ENCODE peak calls at places on chromosomes 4 and X, in seven cellular contexts. Y is astrocyte; S is AG04450; O is upper lobe of right lung; I is naive thymus-derived CD4-positive, alpha-beta T cell; L is fibroblast of mammary gland; Z is K562. U is an unnamed sample.

GRCh38 chr4:25532579-25532978 is 123.1 kb upstream of the SLC34A2 start:
- DNase-seq in Y (no peak), S (no peak), O (no peak), I (no peak), L (peak), Z (no peak), U (no peak)

GRCh38 chrX:30627818-30628652 is 25.2 kb upstream of the GK start:
- DNase-seq in Y (no peak), S (no peak), O (no peak), I (no peak), L (peak), Z (no peak), U (no peak)

GRCh38 chr4:114318309-114318708 is 280.3 kb upstream of the UGT8 start:
- DNase-seq in Y (peak), S (peak), O (no peak), I (no peak), L (no peak), Z (no peak), U (no peak)

GRCh38 chrX:17584248-17584681 is 153.0 kb upstream of the SCML1 start:
- DNase-seq in Y (peak), S (no peak), O (no peak), I (no peak), L (peak), Z (no peak), U (no peak)

GRCh38 chr4:16967722-16968121 is 69.3 kb upstream of the LDB2 start:
- DNase-seq in Y (peak), S (no peak), O (no peak), I (no peak), L (no peak), Z (no peak), U (no peak)

GRCh38 chr4:128310266-128310697 is 22.7 kb upstream of the PGRMC2 start:
- DNase-seq in Y (no peak), S (no peak), O (no peak), I (no peak), L (peak), Z (no peak), U (no peak)

GRCh38 chr4:51843309-51844156 is 580 bp downstream of the DCUN1D4 start:
- DNase-seq in Y (peak), S (no peak), O (peak), I (no peak), L (peak), Z (peak), U (peak)

GRCh38 chr4:182828678-182829025 is 88.5 kb downstream of the DCTD start:
- DNase-seq in Y (no peak), S (no peak), O (no peak), I (no peak), L (no peak), Z (no peak), U (no peak)

GRCh38 chr4:137213372-137214173 is 318.7 kb downstream of the PCDH18 start:
- DNase-seq in Y (peak), S (peak), O (no peak), I (no peak), L (peak), Z (no peak), U (no peak)

GRCh38 chrX:107713205-107714195 is 62.1 kb downstream of the TSC22D3 start:
- DNase-seq in Y (no peak), S (no peak), O (no peak), I (peak), L (peak), Z (no peak), U (peak)

GRCh38 chrX:119228506-119229290 is 7.4 kb upstream of the PGRMC1 start:
- DNase-seq in Y (peak), S (peak), O (no peak), I (no peak), L (peak), Z (no peak), U (no peak)

GRCh38 chrX:2401590-2402360 is 99.0 kb downstream of the DHRSX start:
- DNase-seq in Y (peak), S (no peak), O (no peak), I (no peak), L (no peak), Z (no peak), U (no peak)

GRCh38 chr4:95981591-95981990 is 141.7 kb downstream of the PDHA2 start:
- DNase-seq in Y (no peak), S (no peak), O (no peak), I (no peak), L (no peak), Z (no peak), U (no peak)

GRCh38 chr4:145507636-145508035 is 26.0 kb downstream of the SMAD1 start:
- DNase-seq in Y (peak), S (no peak), O (no peak), I (no peak), L (peak), Z (no peak), U (no peak)

GRCh38 chr4:83910693-83911092 is 374.8 kb downstream of the GPAT3 start:
- DNase-seq in Y (no peak), S (no peak), O (no peak), I (no peak), L (no peak), Z (no peak), U (no peak)

GRCh38 chrX:81120936-81121351 is 80.8 kb downstream of the HMGN5 start:
- DNase-seq in Y (peak), S (no peak), O (no peak), I (peak), L (peak), Z (peak), U (peak)

GRCh38 chrX:17632942-17633341 is 104.4 kb upstream of the SCML1 start:
- DNase-seq in Y (no peak), S (no peak), O (no peak), I (no peak), L (peak), Z (no peak), U (no peak)

GRCh38 chr4:169068423-169068822 is 58.4 kb upstream of the CBR4 start:
- DNase-seq in Y (no peak), S (no peak), O (no peak), I (no peak), L (no peak), Z (no peak), U (no peak)

GRCh38 chrX:10062980-10063379 is 93.8 kb upstream of the CLCN4 start:
- DNase-seq in Y (no peak), S (no peak), O (no peak), I (no peak), L (no peak), Z (no peak), U (no peak)

GRCh38 chrX:110985470-110985869 is 110.5 kb upstream of the PAK3 start:
- DNase-seq in Y (no peak), S (no peak), O (no peak), I (no peak), L (no peak), Z (no peak), U (no peak)

GRCh38 chrX:15737957-15738685 is at the start of gene CA5B:
- DNase-seq in Y (peak), S (no peak), O (peak), I (peak), L (peak), Z (peak), U (peak)

GRCh38 chrX:137432609-137433008 is 133.3 kb upstream of the ZIC3 start:
- DNase-seq in Y (no peak), S (no peak), O (no peak), I (no peak), L (no peak), Z (peak), U (peak)

GRCh38 chrX:69067841-69068240 is 97.4 kb downstream of the PJA1 start:
- DNase-seq in Y (no peak), S (no peak), O (no peak), I (no peak), L (no peak), Z (no peak), U (no peak)

GRCh38 chrX:38898261-38898660 is 97.0 kb downstream of the MID1IP1 start:
- DNase-seq in Y (no peak), S (no peak), O (no peak), I (no peak), L (no peak), Z (no peak), U (no peak)

GRCh38 chr4:100494166-100494565 is 23.7 kb downstream of the EMCN start:
- DNase-seq in Y (peak), S (no peak), O (no peak), I (no peak), L (peak), Z (no peak), U (no peak)

GRCh38 chrX:155071694-155072215 is 447 bp downstream of the BRCC3 start:
- DNase-seq in Y (no peak), S (no peak), O (no peak), I (peak), L (peak), Z (no peak), U (peak)

GRCh38 chrX:8636442-8636841 is 95.5 kb downstream of the ANOS1 start:
- DNase-seq in Y (no peak), S (no peak), O (no peak), I (no peak), L (no peak), Z (no peak), U (no peak)

GRCh38 chr4:144399927-144400326 is 246.0 kb upstream of the HHIP start:
- DNase-seq in Y (peak), S (peak), O (no peak), I (no peak), L (peak), Z (no peak), U (no peak)

GRCh38 chrX:150200820-150201287 is 162.3 kb upstream of the MAMLD1 start:
- DNase-seq in Y (peak), S (peak), O (no peak), I (no peak), L (peak), Z (peak), U (peak)

GRCh38 chr4:76883147-76883546 is 14.8 kb downstream of the SOWAHB start:
- DNase-seq in Y (peak), S (no peak), O (no peak), I (no peak), L (no peak), Z (no peak), U (no peak)

GRCh38 chr4:108635070-108635655 is 14.8 kb downstream of the RPL34 start:
- DNase-seq in Y (no peak), S (no peak), O (no peak), I (no peak), L (peak), Z (no peak), U (no peak)

GRCh38 chrX:109294097-109294815 is 187.6 kb downstream of the GUCY2F start:
- DNase-seq in Y (peak), S (no peak), O (no peak), I (no peak), L (peak), Z (no peak), U (no peak)

GRCh38 chr4:132955146-132955545 is 193.9 kb upstream of the PCDH10 start:
- DNase-seq in Y (no peak), S (no peak), O (no peak), I (no peak), L (no peak), Z (no peak), U (no peak)

GRCh38 chr4:39486221-39486804 is 27.5 kb downstream of the LIAS start:
- DNase-seq in Y (no peak), S (no peak), O (no peak), I (no peak), L (no peak), Z (no peak), U (no peak)

GRCh38 chrX:111086521-111087127 is 9.4 kb upstream of the PAK3 start:
- DNase-seq in Y (no peak), S (no peak), O (no peak), I (no peak), L (no peak), Z (no peak), U (no peak)

GRCh38 chr4:143359794-143360193 is 23.1 kb downstream of the GAB1 start:
- DNase-seq in Y (no peak), S (no peak), O (no peak), I (no peak), L (no peak), Z (no peak), U (no peak)

GRCh38 chr4:75169020-75169814 is 236.3 kb downstream of the PARM1 start:
- DNase-seq in Y (no peak), S (no peak), O (no peak), I (no peak), L (no peak), Z (no peak), U (no peak)

GRCh38 chr4:15882675-15883086 is 55.9 kb downstream of the FGFBP1 start:
- DNase-seq in Y (peak), S (peak), O (no peak), I (peak), L (peak), Z (peak), U (peak)

GRCh38 chr4:107801766-107802211 is 22.9 kb upstream of the SGMS2 start:
- DNase-seq in Y (peak), S (no peak), O (no peak), I (no peak), L (peak), Z (no peak), U (no peak)

GRCh38 chr4:162830899-162831298 is 335.8 kb downstream of the NAF1 start:
- DNase-seq in Y (no peak), S (no peak), O (no peak), I (no peak), L (no peak), Z (no peak), U (no peak)

DNA sequence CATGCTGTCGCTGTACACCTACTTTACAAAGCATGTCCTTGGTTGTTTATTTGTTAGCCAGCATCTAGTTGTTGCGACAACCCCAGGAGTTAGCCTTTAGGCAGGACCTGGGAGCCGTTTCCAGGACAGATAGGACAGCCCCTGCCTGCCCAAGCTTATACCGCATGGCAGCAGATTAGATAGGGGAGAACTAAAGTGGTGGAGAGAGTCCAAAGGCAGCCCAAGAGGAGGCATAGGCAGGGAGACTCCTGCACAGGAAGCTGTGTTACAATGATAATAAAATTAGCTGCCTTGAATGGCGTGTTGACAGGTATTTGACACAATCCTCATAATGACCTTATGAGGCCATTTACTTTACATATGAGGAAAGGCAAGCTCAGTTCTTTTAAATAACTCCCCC is 13.0 kb downstream of the NSDHL start:
- DNase-seq in Y (no peak), S (no peak), O (no peak), I (no peak), L (no peak), Z (peak), U (no peak)
- H3K4me3 ChIP-seq in Y (no peak), S (no peak), O (no peak), I (no peak), L (no peak), Z (no peak), U (no peak)

DNA sequence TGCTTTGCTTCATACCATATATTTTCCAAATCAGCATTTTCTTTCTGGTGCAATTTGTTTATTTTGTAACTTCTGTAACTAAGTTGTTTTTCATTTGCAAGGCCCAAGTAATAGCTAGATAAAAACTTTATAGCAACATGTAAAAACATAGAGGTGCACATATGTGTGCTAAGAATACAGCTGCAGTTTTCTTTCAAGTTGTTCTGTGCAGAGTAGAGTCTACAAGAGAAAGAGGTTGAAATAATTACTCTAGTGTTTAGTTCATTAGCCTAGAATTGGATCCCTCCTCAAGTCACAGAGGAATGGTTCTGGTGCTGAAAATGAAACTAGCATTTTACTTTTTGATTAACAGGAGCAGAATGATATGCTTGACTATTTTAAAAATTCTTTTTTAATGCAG is 32.2 kb upstream of the PDLIM5 start:
- DNase-seq in Y (no peak), S (no peak), O (no peak), I (no peak), L (no peak), Z (no peak), U (no peak)
- H3K4me3 ChIP-seq in Y (no peak), S (no peak), O (no peak), I (no peak), L (no peak), Z (no peak), U (no peak)

DNA sequence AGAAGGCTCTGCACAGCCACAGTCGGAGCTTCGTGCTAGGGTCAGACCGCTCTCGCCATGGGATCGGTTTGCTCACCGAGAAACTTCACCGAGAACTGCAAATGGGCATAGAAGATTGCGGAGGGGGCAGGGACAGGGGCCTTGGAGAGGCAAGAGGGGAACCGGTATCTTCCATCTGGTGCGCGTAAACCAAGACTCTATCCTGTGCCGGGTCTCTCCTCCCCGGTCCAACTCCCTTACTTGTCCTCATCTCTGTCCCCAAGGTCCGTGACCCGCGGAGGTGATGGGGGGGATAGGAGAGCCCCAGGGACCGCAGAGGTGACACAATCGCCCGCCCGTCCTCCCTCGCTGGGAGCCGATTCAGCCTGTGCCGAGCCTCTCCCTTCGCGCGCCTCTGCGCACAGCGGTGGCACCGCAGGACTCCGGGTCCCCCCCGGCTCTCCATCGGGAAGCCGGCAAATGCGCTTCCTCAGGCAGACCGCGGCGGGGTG is 960 bp downstream of the SCD5 start:
- DNase-seq in Y (peak), S (no peak), O (no peak), I (no peak), L (no peak), Z (no peak), U (peak)
- H3K4me3 ChIP-seq in Y (peak), S (peak), O (peak), I (no peak), L (peak), Z (no peak), U (no peak)

GRCh38 chr4:6601661-6602250 is 26.8 kb downstream of the MAN2B2 start:
- DNase-seq in Y (no peak), S (no peak), O (no peak), I (no peak), L (no peak), Z (no peak), U (no peak)
- H3K4me3 ChIP-seq in Y (no peak), S (no peak), O (no peak), I (no peak), L (no peak), Z (no peak), U (no peak)

DNA sequence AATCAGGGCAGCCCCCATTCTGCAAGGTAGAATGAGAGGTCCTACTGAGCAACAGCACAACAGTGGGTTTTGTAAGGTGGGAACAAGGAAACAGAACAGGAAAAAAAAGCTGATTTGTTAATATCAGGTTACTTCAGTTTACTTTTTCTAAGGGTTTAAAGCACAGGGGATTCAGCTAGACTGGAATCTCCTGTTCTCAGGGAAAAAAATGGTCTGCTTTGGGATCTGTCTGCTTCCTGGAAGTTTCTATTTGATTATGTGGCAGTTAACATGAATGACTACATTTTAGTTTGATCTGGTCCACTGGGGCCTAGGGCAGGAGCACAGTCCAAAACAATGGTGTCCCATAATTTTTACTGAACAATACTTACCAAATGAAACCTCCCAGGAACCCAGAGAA is 104.6 kb downstream of the FBXW7 start:
- DNase-seq in Y (no peak), S (no peak), O (no peak), I (no peak), L (no peak), Z (no peak), U (no peak)
- H3K4me3 ChIP-seq in Y (no peak), S (no peak), O (no peak), I (no peak), L (no peak), Z (no peak), U (no peak)

GRCh38 chrX:101485212-101486064 is at the start of gene ARMCX4:
- DNase-seq in Y (peak), S (peak), O (peak), I (peak), L (peak), Z (no peak), U (peak)

GRCh38 chrX:101483705-101484104 is 1.6 kb upstream of the ARMCX4 start:
- DNase-seq in Y (no peak), S (no peak), O (no peak), I (no peak), L (no peak), Z (no peak), U (no peak)

GRCh38 chrX:101493225-101493624 is 8.0 kb downstream of the ARMCX4 start:
- DNase-seq in Y (no peak), S (no peak), O (no peak), I (no peak), L (no peak), Z (no peak), U (no peak)

GRCh38 chrX:101491943-101492342 is 6.7 kb downstream of the ARMCX4 start:
- DNase-seq in Y (no peak), S (no peak), O (no peak), I (no peak), L (no peak), Z (no peak), U (no peak)

GRCh38 chrX:101488796-101489195 is 3.5 kb downstream of the ARMCX4 start:
- DNase-seq in Y (no peak), S (no peak), O (no peak), I (no peak), L (no peak), Z (no peak), U (no peak)
- H3K4me3 ChIP-seq in Y (no peak), S (no peak), O (no peak), I (no peak), L (no peak), Z (no peak), U (no peak)

DNA sequence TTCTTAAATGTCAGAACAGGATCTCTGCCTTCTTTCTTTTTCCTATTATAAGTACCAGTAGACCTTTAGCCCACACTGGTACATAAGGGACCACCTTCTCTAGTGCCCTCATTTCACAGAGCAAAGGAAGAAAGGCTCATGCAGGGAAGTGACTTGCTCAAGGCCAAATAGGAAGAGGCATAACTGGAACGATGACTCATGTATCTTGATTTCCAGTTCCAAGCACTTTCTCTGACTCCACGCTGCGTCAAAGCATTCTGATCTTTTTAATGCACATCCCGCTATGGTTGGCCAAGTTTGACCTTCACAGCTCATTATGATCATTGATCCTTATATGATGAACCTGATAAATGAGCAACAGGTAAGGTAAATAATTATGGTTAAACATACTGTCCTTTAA is 542.0 kb downstream of the GBA3 start:
- DNase-seq in Y (peak), S (no peak), O (no peak), I (no peak), L (no peak), Z (no peak), U (no peak)
- H3K4me3 ChIP-seq in Y (no peak), S (no peak), O (no peak), I (no peak), L (no peak), Z (no peak), U (no peak)